ENCODE peak calls at places on chromosomes 3 and 15, in four cellular contexts. M, W, X and T are unnamed samples.

GRCh38 chr15:39990706-39991105 is 48.3 kb downstream of the SRP14 start:
- DNase-seq in X (no peak), W (no peak), M (no peak), T (no peak)

GRCh38 chr15:95995375-95996168 is 334.9 kb upstream of the NR2F2 start:
- DNase-seq in X (no peak), W (no peak), M (no peak), T (no peak)

GRCh38 chr15:77599899-77600298 is 32.8 kb downstream of the LINGO1 start:
- DNase-seq in M (peak; percentile 14), W (peak; percentile 87), X (no peak), T (no peak)

GRCh38 chr3:56764904-56765445 is 36.8 kb downstream of the ARHGEF3 start:
- DNase-seq in W (no peak), X (no peak), M (no peak), T (no peak)

GRCh38 chr3:159765860-159766294 is 222.8 kb upstream of the IL12A start:
- DNase-seq in M (no peak), X (no peak), W (no peak), T (no peak)

GRCh38 chr3:177680442-177680821 is 483.1 kb upstream of the TBL1XR1 start:
- DNase-seq in W (no peak), X (no peak), M (no peak), T (no peak)

GRCh38 chr15:62067448-62068044 is 769 bp downstream of the C2CD4A start:
- DNase-seq in W (no peak), X (no peak), M (no peak), T (peak; percentile 6)

GRCh38 chr3:65878831-65879230 is 159.9 kb downstream of the MAGI1 start:
- DNase-seq in W (no peak), M (no peak), X (no peak), T (no peak)

GRCh38 chr3:122697952-122698625 is 17.4 kb downstream of the PARP14 start:
- DNase-seq in X (peak; percentile 61), W (no peak), M (no peak), T (no peak)

GRCh38 chr3:28077566-28077965 is 163.9 kb upstream of the CMC1 start:
- DNase-seq in X (no peak), W (no peak), M (no peak), T (no peak)

GRCh38 chr15:66780172-66780972 is 78.3 kb downstream of the SMAD6 start:
- DNase-seq in X (no peak), W (no peak), M (no peak), T (no peak)

GRCh38 chr3:103169289-103169688 is 734.5 kb downstream of the ZPLD1 start:
- DNase-seq in X (no peak), W (no peak), M (no peak), T (no peak)

GRCh38 chr3:191070201-191070600 is 128.8 kb upstream of the OSTN start:
- DNase-seq in X (no peak), W (no peak), M (no peak), T (no peak)

GRCh38 chr15:89442671-89443307 is 53.6 kb downstream of the RHCG start:
- DNase-seq in W (peak; percentile 74), X (no peak), M (no peak), T (peak; percentile 78)

GRCh38 chr3:31495971-31496370 is 36.8 kb upstream of the STT3B start:
- DNase-seq in X (no peak), M (no peak), W (no peak), T (no peak)

GRCh38 chr15:101549647-101550046 is 60.1 kb upstream of the PCSK6 start:
- DNase-seq in X (no peak), W (no peak), M (no peak), T (no peak)

GRCh38 chr3:107432013-107432515 is 54.8 kb downstream of the CCDC54 start:
- DNase-seq in M (no peak), W (no peak), X (no peak), T (no peak)

GRCh38 chr3:150607267-150608065 is 4.3 kb downstream of the SELENOT start:
- DNase-seq in M (no peak), W (peak; percentile 55), X (no peak), T (no peak)

GRCh38 chr3:185282696-185283373 is 29.0 kb upstream of the EHHADH start:
- DNase-seq in W (no peak), X (peak; percentile 77), M (peak; percentile 91), T (peak; percentile 79)

GRCh38 chr3:185276415-185276814 is 22.6 kb upstream of the EHHADH start:
- DNase-seq in W (no peak), M (no peak), X (no peak), T (no peak)

GRCh38 chr3:185283374-185283935 is 29.6 kb upstream of the EHHADH start:
- DNase-seq in W (no peak), X (no peak), M (no peak), T (no peak)

GRCh38 chr3:185280572-185281365 is 26.9 kb upstream of the EHHADH start:
- DNase-seq in X (peak; percentile 23), M (peak; percentile 41), W (peak; percentile 67), T (peak; percentile 21)

GRCh38 chr3:185279582-185280138 is 25.8 kb upstream of the EHHADH start:
- DNase-seq in M (no peak), W (no peak), X (no peak), T (no peak)
- TF ChIP-seq SPI1 in M (no peak), W (no peak), X (no peak), T (no peak)

GRCh38 chr3:194422188-194422587 is 23.1 kb upstream of the GP5 start:
- DNase-seq in W (no peak), M (no peak), X (no peak), T (no peak)
- TF ChIP-seq SPI1 in W (no peak), M (no peak), X (no peak), T (no peak)

GRCh38 chr3:24151595-24151994 is 206.5 kb downstream of the NR1D2 start:
- DNase-seq in X (no peak), M (no peak), W (no peak), T (no peak)

GRCh38 chr3:24154751-24155150 is 209.7 kb downstream of the NR1D2 start:
- DNase-seq in M (no peak), X (no peak), W (no peak), T (no peak)

GRCh38 chr3:24155291-24155690 is 210.2 kb downstream of the NR1D2 start:
- DNase-seq in M (no peak), W (no peak), X (no peak), T (no peak)

GRCh38 chr3:24156466-24156865 is 211.4 kb downstream of the NR1D2 start:
- DNase-seq in W (peak; percentile 56), M (no peak), X (no peak), T (no peak)

DNA sequence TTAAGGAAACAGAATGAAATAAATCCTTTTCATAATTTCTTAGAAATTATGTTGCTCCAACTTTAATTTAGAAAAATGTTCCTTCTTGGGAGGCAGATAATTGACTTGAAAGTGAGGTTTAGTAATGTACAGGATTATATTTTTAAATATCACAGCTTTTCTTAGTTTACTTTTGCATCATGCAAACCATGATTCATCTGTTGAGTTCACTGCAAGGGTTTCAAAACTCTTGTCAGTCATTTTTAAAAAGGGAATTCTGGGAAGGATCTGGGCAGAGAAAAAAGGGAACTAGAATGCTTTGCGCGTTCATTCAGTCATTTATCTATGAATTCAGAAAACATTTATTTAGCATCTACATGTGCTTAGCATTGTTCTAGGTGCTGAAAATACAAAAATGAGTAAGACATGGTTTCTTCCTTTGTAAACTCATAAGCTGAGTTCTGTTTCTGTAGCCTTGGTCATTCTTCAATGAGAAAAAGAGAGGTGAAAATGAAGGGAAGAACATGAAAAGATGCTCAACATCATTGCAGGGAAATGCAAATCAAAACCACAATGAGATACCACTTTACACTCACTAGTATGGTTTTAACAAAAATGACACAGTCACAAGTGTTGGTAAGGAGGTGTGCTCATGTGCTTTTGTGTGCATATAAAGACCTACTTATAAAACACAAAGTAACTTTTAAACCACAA is 209.1 kb downstream of the NR1D2 start:
- DNase-seq in M (no peak), W (no peak), X (no peak), T (no peak)
- TF ChIP-seq SPI1 in M (no peak), W (no peak), X (no peak), T (no peak)

DNA sequence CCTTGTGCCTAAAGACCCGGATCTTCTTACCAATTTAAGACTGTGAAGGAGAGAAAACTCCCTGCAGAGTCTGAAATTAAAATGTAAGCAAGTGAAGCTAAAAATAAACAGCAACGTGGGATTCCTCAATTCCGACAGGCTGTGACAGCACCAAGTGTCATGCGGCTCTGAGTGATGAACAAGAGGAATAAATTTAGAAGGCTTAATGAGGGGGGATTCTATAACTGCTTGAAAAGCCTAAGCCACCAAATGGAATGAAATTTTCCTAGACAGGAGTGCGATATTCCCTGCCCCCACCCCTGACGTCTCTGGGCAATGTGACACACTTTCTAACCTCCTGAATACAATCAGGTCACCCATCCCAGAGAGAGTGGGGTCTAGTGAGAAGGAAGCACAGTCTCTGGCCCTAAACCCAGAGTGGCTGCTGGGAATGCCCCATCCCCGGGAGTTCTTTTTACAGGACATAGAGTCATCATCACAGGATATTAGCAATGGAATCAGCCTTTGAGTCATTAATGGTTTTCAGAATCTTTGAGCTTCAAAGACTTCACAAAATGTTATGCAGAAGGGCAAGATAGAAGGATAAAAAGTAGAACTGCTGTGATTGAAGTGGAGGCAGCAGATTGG is 114.3 kb downstream of the EDEM1 start:
- DNase-seq in M (no peak), X (no peak), W (no peak), T (no peak)
- TF ChIP-seq SPI1 in M (no peak), X (no peak), W (no peak), T (no peak)